ENCODE peak calls at places on chromosomes 1 and 21, in six cellular contexts. T is SK-N-SH, H is T-helper 2 cell, G is kidney tubule cell, Q is tibial nerve, N is AG10803. S is an unnamed sample.

GRCh38 chr1:164423136-164423535 is 135.8 kb upstream of the PBX1 start:
- DNase-seq in Q (no peak), H (no peak), G (peak; percentile 8), N (peak; percentile 10), T (no peak), S (no peak)

GRCh38 chr1:7915826-7916225 is 24.8 kb downstream of the TNFRSF9 start:
- DNase-seq in N (no peak), G (no peak), T (no peak), H (no peak), Q (no peak), S (no peak)

GRCh38 chr1:224377676-224378006 is 21.0 kb downstream of the CNIH4 start:
- DNase-seq in T (no peak), G (peak; percentile 75), Q (no peak), H (no peak), N (peak; percentile 15), S (no peak)

GRCh38 chr1:85450832-85451231 is 14.1 kb downstream of the DDAH1 start:
- DNase-seq in N (no peak), Q (no peak), G (peak; percentile 86), H (no peak), T (no peak), S (no peak)

GRCh38 chr1:119646521-119647227 is 1.4 kb downstream of the ZNF697 start:
- DNase-seq in N (peak; percentile 51), G (peak; percentile 90), Q (no peak), H (no peak), T (no peak), S (no peak)

GRCh38 chr1:115544131-115544530 is 97.6 kb upstream of the VANGL1 start:
- DNase-seq in T (no peak), H (no peak), G (no peak), N (peak; percentile 42), Q (no peak), S (no peak)

GRCh38 chr21:17576080-17576835 is 36.4 kb downstream of the BTG3 start:
- DNase-seq in Q (no peak), T (peak; percentile 12), G (no peak), H (no peak), N (no peak), S (no peak)

GRCh38 chr21:25584833-25585232 is 22.4 kb downstream of the MRPL39 start:
- DNase-seq in T (no peak), G (no peak), H (no peak), N (no peak), Q (no peak), S (no peak)

GRCh38 chr1:226046240-226046639 is 16.3 kb upstream of the H3-3A start:
- DNase-seq in H (no peak), Q (no peak), N (peak; percentile 71), T (no peak), G (peak; percentile 45), S (no peak)